ENCODE peak calls at places on chromosome 11, in six cellular contexts. X, O, I, Y, D and W are unnamed samples.

GRCh38 chr11:8597182-8597581 is 3.2 kb upstream of the STK33 start:
- DNase-seq in X (no peak), O (no peak), I (no peak), Y (no peak), D (no peak), W (no peak)

GRCh38 chr11:106493751-106494150 is 416.3 kb downstream of the AASDHPPT start:
- DNase-seq in X (no peak), O (no peak), I (no peak), Y (no peak), D (no peak), W (no peak)

GRCh38 chr11:66855574-66856495 is 1.0 kb upstream of the LRFN4 start:
- DNase-seq in X (peak; percentile 95), O (peak; percentile 98), I (peak; percentile 96), Y (peak; percentile 96), D (peak; percentile 85), W (peak; percentile 98)

GRCh38 chr11:34805937-34806336 is 110.2 kb downstream of the APIP start:
- DNase-seq in X (no peak), O (no peak), I (no peak), Y (no peak), D (no peak), W (no peak)

GRCh38 chr11:64060861-64061444 is 25.2 kb downstream of the FLRT1 start:
- DNase-seq in X (no peak), O (peak; percentile 95), I (peak; percentile 33), Y (peak; percentile 53), D (peak; percentile 48), W (peak; percentile 78)

GRCh38 chr11:121214861-121215260 is 77.7 kb upstream of the SC5D start:
- DNase-seq in X (no peak), O (no peak), I (no peak), Y (no peak), D (no peak), W (no peak)

GRCh38 chr11:35994421-35994820 is 50.6 kb downstream of the LDLRAD3 start:
- DNase-seq in X (no peak), O (no peak), I (no peak), Y (no peak), D (no peak), W (no peak)

GRCh38 chr11:34236572-34236971 is 121.2 kb downstream of the ABTB2 start:
- DNase-seq in X (no peak), O (no peak), I (no peak), Y (no peak), D (no peak), W (no peak)

GRCh38 chr11:69540118-69541000 is 58.9 kb downstream of the LINC01488 start:
- DNase-seq in X (no peak), O (peak; percentile 40), I (peak; percentile 66), Y (peak; percentile 60), D (peak; percentile 31), W (no peak)

GRCh38 chr11:72681226-72682153 is 7.3 kb upstream of the PDE2A start:
- DNase-seq in X (no peak), O (no peak), I (no peak), Y (peak; percentile 36), D (no peak), W (no peak)

GRCh38 chr11:72678524-72678923 is 4.3 kb upstream of the PDE2A start:
- DNase-seq in X (no peak), O (no peak), I (no peak), Y (no peak), D (no peak), W (no peak)

GRCh38 chr11:72682238-72682872 is 8.1 kb upstream of the PDE2A start:
- DNase-seq in X (no peak), O (no peak), I (no peak), Y (no peak), D (no peak), W (no peak)

GRCh38 chr11:72679869-72680268 is 5.6 kb upstream of the PDE2A start:
- DNase-seq in X (no peak), O (no peak), I (no peak), Y (no peak), D (no peak), W (no peak)

GRCh38 chr11:72680624-72681158 is 6.5 kb upstream of the PDE2A start:
- DNase-seq in X (no peak), O (no peak), I (no peak), Y (no peak), D (no peak), W (no peak)
- TF ChIP-seq POLR2A in X (no peak), O (no peak), I (no peak), Y (no peak), D (no peak), W (no peak)

GRCh38 chr11:94973099-94973968 is at the start of the genes CWC15 and KDM4D:
- DNase-seq in X (peak; percentile 98), O (peak; percentile 94), I (peak; percentile 96), Y (peak; percentile 96), D (peak; percentile 95), W (peak; percentile 70)
- TF ChIP-seq POLR2A in X (no peak), O (peak; percentile 95), I (no peak), Y (no peak), D (peak; percentile 91), W (peak; percentile 64)

DNA sequence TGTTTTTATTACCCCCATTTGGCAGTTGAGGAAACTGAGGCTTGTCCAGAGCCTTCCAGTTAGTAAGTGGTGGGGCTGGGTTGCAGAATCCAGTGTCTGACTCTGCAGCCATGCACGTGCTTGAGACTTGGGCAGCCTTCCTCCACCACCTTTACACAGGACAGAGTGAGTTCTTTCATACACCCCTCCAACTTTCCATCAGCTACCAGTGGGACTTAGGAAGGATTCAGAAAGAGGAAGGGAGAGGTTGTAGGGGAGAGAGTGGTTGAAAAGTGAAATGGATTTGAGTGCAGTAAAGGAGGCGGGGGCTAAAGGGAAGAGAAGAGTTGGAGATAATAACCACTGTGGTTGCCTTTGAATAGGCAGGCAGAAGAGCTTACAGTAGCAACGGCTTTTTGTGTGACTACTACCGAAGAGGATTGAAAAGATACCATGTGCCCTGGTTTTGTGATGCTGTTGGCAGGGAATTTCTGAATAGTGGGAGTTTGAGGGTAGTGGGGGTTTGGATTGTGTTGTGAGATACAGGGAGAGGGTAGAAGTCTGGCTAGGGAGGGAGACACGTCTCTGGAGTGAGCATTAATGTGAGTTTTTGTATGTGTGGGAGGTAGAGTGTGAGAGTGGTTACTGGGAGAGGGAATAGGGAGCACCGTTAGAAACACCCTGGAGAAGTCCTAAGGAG is 1.7 kb downstream of the UVRAG start:
- DNase-seq in X (no peak), O (no peak), I (no peak), Y (no peak), D (peak; percentile 47), W (no peak)
- TF ChIP-seq POLR2A in X (no peak), O (no peak), I (no peak), Y (no peak), D (no peak), W (no peak)

DNA sequence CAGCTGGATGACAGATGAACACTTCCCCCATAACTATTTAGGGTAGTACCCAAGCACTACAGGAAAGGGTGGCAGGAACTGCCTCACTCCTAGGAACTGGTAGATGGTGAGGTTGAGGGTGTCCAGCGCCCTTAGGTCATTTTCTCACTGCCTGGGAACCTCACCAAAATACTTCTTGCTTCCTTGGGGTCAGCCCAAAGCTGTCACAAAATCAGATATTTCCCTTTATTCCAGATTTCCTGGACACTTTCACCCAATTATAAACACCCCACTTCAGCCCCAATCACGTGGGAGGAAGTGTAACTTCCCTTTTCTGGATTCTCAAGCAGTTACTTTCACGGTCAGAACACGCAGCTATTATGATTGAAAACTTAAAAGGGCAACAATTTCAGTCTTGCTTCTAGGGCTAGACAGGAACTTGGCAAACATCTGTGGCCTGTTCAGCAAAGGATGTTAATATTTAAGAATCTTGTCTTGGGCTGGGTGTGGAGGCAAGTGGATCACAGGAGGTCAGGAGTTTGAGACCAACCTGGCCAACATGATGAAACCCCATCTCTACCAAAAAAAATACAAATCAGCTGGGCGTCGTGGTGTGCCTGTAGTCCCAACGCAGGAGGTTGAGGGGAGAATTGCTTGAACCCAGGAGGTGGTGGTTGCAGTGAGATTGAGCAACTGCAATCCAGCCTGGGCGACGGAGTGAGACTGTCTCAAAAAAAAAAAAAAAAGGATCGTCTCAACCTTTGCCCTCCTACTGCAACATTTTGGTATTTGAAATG is 4.0 kb downstream of the FTH1 start:
- DNase-seq in X (peak; percentile 74), O (no peak), I (no peak), Y (no peak), D (peak; percentile 41), W (no peak)
- TF ChIP-seq POLR2A in X (no peak), O (peak; percentile 92), I (no peak), Y (no peak), D (peak; percentile 71), W (no peak)

GRCh38 chr11:537622-538430 is 499 bp downstream of the LRRC56 start:
- DNase-seq in X (peak; percentile 74), O (no peak), I (peak; percentile 4), Y (no peak), D (no peak), W (no peak)
- TF ChIP-seq POLR2A in X (no peak), O (no peak), I (no peak), Y (no peak), D (no peak), W (no peak)

GRCh38 chr11:71184421-71185210 is 67.8 kb downstream of the SHANK2 start:
- DNase-seq in X (peak; percentile 58), O (no peak), I (no peak), Y (no peak), D (no peak), W (no peak)
- TF ChIP-seq POLR2A in X (no peak), O (no peak), I (no peak), Y (no peak), D (no peak), W (no peak)

DNA sequence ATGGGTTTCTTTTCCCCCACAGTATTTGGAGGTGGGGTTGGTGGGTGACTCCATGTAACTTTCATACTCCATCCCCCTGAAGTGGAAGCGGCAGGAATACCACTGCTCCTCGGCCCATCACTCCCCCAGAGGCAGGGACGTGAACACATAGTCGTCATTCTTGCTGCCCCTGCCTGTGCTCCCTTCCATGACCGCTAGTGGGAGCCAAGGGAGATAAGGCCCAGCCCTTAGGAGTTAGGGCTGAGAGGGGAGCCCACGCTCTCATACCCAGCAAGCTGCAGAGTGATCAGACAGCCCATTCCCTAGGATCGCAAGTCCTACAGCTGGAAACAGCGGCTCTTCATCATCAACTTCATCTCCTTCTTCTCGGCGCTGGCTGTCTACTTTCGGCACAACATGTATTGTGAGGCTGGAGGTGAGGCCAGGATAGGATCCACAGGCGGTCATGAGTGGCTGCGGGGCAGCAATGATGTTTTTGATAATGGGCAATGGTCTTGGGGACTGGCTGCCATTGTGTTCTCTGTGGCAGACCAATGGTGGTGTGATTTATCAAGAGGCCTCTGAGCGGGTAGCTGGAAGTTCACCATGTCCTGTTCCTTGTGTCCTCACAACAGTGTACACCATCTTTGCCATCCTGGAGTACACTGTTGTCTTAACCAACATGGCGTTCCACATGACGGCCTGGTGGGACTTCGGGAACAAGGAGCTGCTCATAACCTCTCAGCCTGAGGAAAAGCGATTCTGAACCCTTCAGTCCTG is 15.9 kb downstream of the RHOG start:
- DNase-seq in X (peak; percentile 81), O (peak; percentile 88), I (peak; percentile 41), Y (peak; percentile 40), D (peak; percentile 44), W (peak; percentile 61)
- TF ChIP-seq POLR2A in X (no peak), O (no peak), I (no peak), Y (no peak), D (no peak), W (no peak)